ENCODE peak calls at places on chromosome 5, in eight cellular contexts. N, D, V, T, G, U, Z and H are unnamed samples.

GRCh38 chr5:14869286-14870164 is 2.1 kb downstream of the ANKH start:
- DNase-seq in G (no peak), V (no peak), T (no peak), D (no peak), Z (no peak), U (no peak), N (no peak), H (no peak)

GRCh38 chr5:134131578-134132350 is 17.3 kb downstream of the TCF7 start:
- DNase-seq in T (no peak), U (no peak), N (no peak), Z (no peak), D (no peak), V (no peak), G (no peak), H (no peak)

GRCh38 chr5:153960269-153961215 is 78.2 kb downstream of the FAM114A2 start:
- DNase-seq in D (peak), Z (no peak), G (no peak), U (peak), N (no peak), V (no peak), T (no peak), H (no peak)

GRCh38 chr5:147898875-147899401 is 7.4 kb downstream of the C5orf46 start:
- DNase-seq in N (no peak), U (no peak), T (no peak), G (no peak), Z (peak), D (no peak), V (no peak), H (no peak)

GRCh38 chr5:34452170-34452828 is 203.8 kb upstream of the RAI14 start:
- DNase-seq in U (peak), Z (peak), N (peak), T (no peak), G (no peak), D (no peak), V (peak), H (no peak)

GRCh38 chr5:149447373-149448367 is 68.6 kb upstream of the IL17B start:
- DNase-seq in D (no peak), U (no peak), V (no peak), G (no peak), Z (no peak), T (no peak), N (no peak), H (no peak)

GRCh38 chr5:167944121-167944858 is 347.2 kb upstream of the WWC1 start:
- DNase-seq in V (no peak), U (no peak), Z (peak), N (no peak), D (no peak), T (no peak), G (no peak), H (no peak)

GRCh38 chr5:144812770-144813169 is 642.1 kb downstream of the KCTD16 start:
- DNase-seq in U (peak), V (no peak), G (no peak), N (peak), Z (peak), T (no peak), D (no peak), H (no peak)

GRCh38 chr5:68759593-68759992 is 334.2 kb upstream of the SLC30A5 start:
- DNase-seq in U (no peak), V (no peak), T (no peak), G (no peak), D (no peak), N (no peak), Z (no peak), H (no peak)

GRCh38 chr5:75368391-75368790 is 31.4 kb downstream of the HMGCR start:
- DNase-seq in U (no peak), T (no peak), D (no peak), G (no peak), N (peak), V (no peak), Z (no peak), H (no peak)

GRCh38 chr5:90941002-90941720 is 382.6 kb downstream of the ADGRV1 start:
- DNase-seq in V (no peak), N (no peak), T (no peak), D (no peak), G (no peak), Z (no peak), U (no peak), H (no peak)

GRCh38 chr5:150441813-150442698 is 7.5 kb downstream of the RPS14 start:
- DNase-seq in U (no peak), V (no peak), N (no peak), T (no peak), D (no peak), Z (no peak), G (no peak), H (no peak)

GRCh38 chr5:112634166-112634565 is 103.5 kb upstream of the APC start:
- DNase-seq in D (no peak), Z (no peak), G (no peak), U (no peak), N (no peak), T (no peak), V (no peak), H (no peak)

GRCh38 chr5:175517824-175518450 is 39.6 kb downstream of the SFXN1 start:
- DNase-seq in N (peak), G (peak), T (no peak), V (no peak), Z (peak), U (peak), D (peak), H (no peak)

GRCh38 chr5:1322955-1323802 is 21.7 kb downstream of the CLPTM1L start:
- DNase-seq in N (no peak), T (no peak), V (no peak), Z (no peak), D (no peak), U (no peak), G (no peak), H (no peak)